ENCODE peak calls at places on chromosome 5, in four cellular contexts. A, F, I and K are unnamed samples.

GRCh38 chr5:137695651-137696428 is 40.0 kb downstream of the KLHL3 start:
- DNase-seq in A (peak; percentile 17), F (no peak), I (peak; percentile 7), K (no peak)

GRCh38 chr5:28374492-28374934 is 1336.1 kb upstream of the CDH9 start:
- DNase-seq in A (no peak), F (no peak), I (no peak), K (no peak)

GRCh38 chr5:53556001-53556400 is 4.4 kb upstream of the NDUFS4 start:
- DNase-seq in A (no peak), F (no peak), I (no peak), K (no peak)

GRCh38 chr5:2996687-2997086 is 245.2 kb upstream of the IRX2 start:
- DNase-seq in A (no peak), F (no peak), I (no peak), K (no peak)

GRCh38 chr5:84870369-84870768 is 485.7 kb upstream of the EDIL3 start:
- DNase-seq in A (no peak), F (no peak), I (no peak), K (no peak)

GRCh38 chr5:112735702-112736101 is 2.0 kb upstream of the APC start:
- DNase-seq in A (no peak), F (no peak), I (no peak), K (no peak)

GRCh38 chr5:151661968-151662732 is 24.6 kb downstream of the SPARC start:
- DNase-seq in A (no peak), F (no peak), I (no peak), K (no peak)

GRCh38 chr5:179802950-179803562 is 3.6 kb downstream of the MGAT4B start:
- DNase-seq in A (peak; percentile 50), F (no peak), I (no peak), K (no peak)

GRCh38 chr5:170563808-170564207 is 60.0 kb downstream of the KCNIP1 start:
- DNase-seq in A (no peak), F (no peak), I (no peak), K (no peak)

GRCh38 chr5:133471699-133472098 is 140.6 kb downstream of the FSTL4 start:
- DNase-seq in A (no peak), F (no peak), I (peak; percentile 20), K (no peak)

GRCh38 chr5:95631991-95632675 is 12.2 kb downstream of the GPR150 start:
- DNase-seq in A (no peak), F (peak; percentile 24), I (peak; percentile 62), K (no peak)

GRCh38 chr5:118857700-118858099 is 130.6 kb downstream of the DTWD2 start:
- DNase-seq in A (no peak), F (no peak), I (peak; percentile 41), K (no peak)

GRCh38 chr5:74660146-74660545 is 19.6 kb upstream of the ENC1 start:
- DNase-seq in A (no peak), F (no peak), I (no peak), K (no peak)

DNA sequence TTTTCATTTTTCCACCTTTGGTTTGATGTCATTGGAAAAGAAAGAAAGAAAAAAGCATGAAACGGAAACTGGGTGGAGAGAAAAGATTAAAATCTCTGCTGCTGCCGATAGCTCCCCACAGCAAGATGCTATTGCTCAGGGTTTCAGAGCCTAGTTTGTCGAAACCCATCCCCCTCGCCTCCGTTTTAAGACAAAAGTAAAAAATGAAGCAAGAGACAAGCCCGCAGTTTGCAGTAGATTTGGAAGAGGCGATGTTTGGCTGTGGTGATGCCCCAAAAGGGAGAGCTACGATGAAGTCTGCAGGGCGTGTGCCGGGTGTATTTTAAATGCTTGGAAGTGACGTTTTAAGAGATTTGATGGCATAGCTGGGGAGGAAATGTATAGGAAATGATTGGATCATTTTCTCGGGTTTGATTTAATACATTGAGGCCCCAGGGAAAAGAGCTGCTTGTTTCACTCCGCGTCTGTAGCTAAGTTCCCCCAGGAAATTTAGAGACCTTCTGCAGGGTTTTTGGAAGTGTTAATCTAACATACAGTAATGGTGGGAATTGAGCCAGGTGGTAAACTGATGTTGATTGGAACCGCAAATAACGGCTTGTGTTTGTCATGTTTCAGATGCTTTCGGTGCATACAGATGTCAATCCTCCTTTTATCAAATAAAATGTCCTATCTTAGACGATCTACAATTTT is 922 bp downstream of the NDFIP1 start:
- DNase-seq in A (no peak), F (no peak), I (peak; percentile 44), K (no peak)
- TF ChIP-seq ELF4 in A (no peak), F (no peak), I (no peak), K (no peak)

GRCh38 chr5:150428106-150428876 is 15.6 kb upstream of the CD74 start:
- DNase-seq in A (no peak), F (peak; percentile 83), I (peak; percentile 72), K (no peak)
- TF ChIP-seq SP1 in A (no peak), F (no peak), I (no peak), K (no peak)

GRCh38 chr5:139094154-139095131 is 103.7 kb downstream of the SIL1 start:
- DNase-seq in A (no peak), F (no peak), I (no peak), K (no peak)

GRCh38 chr5:139090566-139090965 is 107.6 kb downstream of the SIL1 start:
- DNase-seq in A (no peak), F (no peak), I (no peak), K (no peak)

GRCh38 chr5:139092741-139093140 is 105.4 kb downstream of the SIL1 start:
- DNase-seq in A (no peak), F (no peak), I (no peak), K (no peak)

GRCh38 chr5:139088024-139088423 is 110.1 kb downstream of the SIL1 start:
- DNase-seq in A (no peak), F (no peak), I (no peak), K (no peak)

DNA sequence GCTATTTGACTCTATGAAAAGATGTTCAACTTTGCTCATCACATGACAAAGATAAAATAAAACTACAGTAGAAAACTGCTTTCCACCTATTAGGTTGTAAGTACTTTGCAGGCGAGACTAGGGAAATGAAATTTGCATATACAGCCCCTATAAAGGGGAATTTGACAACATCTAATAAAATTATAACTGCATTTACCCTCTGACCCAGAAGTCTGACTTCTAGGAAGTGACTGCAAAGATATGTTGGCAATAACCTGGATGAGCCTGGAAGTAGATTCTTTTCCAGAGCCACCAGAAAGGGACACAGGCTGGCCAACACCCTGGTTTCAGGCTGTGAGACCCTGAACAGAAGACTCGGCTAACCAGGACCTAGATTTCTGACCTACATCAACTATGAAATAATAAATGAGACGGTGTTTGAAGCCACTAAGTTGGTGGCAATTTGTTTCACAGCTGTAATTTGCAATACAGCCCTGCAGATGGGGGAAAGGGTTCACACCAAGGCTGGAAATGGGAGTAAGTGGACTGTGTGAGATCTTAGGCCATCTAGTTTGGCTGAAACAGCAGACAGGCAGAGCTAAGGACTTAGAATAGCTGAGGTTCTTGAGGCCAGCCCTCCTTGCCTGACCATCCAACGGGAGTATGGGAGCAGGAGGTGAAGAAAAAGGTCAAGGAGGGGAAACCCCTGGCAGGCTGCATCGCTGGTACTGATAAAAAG is 106.6 kb downstream of the SIL1 start:
- DNase-seq in A (no peak), F (no peak), I (peak; percentile 28), K (no peak)
- TF ChIP-seq ELF4 in A (no peak), F (no peak), I (no peak), K (no peak)

GRCh38 chr5:78907255-78907886 is 77.7 kb downstream of the ARSB start:
- DNase-seq in A (no peak), F (no peak), I (peak; percentile 20), K (no peak)

GRCh38 chr5:78908173-78908901 is 76.8 kb downstream of the ARSB start:
- DNase-seq in A (peak; percentile 38), F (no peak), I (no peak), K (peak; percentile 76)

GRCh38 chr5:78903936-78904335 is 81.2 kb downstream of the ARSB start:
- DNase-seq in A (no peak), F (no peak), I (no peak), K (no peak)

GRCh38 chr5:78899922-78900362 is 85.2 kb downstream of the ARSB start:
- DNase-seq in A (peak; percentile 74), F (peak; percentile 58), I (peak; percentile 74), K (peak; percentile 55)

DNA sequence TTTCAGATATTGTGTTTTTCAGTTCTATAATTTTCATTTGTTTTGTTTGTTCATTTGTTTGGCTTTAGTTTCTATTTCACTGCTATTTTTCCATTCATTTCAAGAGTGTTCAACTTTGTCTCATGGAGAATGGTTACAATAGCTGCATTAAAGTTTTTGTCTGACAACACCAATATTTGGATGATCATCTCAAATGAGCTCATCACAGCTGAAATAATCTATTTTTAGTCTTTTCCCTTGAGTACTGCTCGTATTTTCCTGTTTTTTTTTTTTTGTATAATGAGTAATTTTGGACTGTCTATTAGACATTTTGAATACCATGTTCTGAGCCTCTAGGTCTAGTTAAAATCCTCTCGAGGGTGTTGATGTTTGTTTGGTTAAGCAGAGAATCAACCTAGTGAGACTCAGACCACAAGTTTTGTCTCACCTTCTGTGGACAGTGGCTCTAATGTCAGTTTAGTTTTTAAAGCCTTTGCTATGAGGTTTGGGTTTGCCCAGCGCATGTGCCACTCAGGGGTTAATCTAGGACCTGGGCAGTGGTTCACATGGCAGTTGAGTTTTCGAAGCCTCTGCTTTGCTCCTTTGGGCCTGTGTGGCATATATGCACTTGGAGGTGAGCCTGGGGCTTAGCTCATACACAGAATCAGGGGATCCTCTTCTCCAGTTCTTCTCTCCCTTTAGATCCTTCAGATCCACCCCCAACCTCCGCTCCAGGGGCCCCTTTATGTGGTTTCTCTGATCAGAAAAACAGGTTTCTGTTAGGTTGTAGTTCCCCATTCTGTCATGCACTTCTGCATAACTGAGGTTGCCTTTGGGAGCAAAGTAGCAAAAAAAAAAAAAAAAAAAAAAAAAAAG is 79.8 kb downstream of the ARSB start:
- DNase-seq in A (no peak), F (no peak), I (no peak), K (no peak)
- TF ChIP-seq SP1 in A (no peak), F (no peak), I (no peak), K (no peak)

DNA sequence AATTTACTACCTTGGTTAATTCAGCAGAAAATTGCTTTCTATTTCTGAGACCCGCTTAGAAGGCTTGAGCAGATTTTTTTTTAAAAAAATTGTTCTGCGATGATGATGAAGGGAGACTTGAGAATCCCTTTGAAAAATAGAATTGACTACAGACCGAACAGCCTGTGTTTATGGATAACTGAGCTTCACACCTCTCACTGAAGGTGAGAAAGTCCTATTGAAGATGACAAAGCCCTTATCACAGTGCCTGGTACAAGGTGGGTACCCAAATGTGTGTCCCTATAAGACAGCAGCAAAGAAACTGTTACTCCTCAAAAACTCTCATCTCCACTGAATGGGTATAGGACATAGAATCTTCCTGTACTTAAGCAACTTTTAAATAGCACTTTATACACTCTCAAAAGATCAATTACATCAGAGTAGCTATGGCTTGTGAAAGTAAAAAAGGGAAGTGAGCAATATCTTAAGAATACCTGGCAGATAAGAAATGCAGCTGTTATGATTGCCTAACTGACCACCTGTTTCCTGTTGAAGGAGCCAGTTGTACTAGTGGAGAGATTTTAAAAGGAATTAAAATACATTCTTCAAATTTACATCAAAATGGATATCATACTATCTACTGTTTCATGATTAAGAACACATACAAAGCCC is 419.7 kb downstream of the CHSY3 start:
- DNase-seq in A (no peak), F (no peak), I (no peak), K (no peak)
- TF ChIP-seq ELF4 in A (no peak), F (no peak), I (no peak), K (no peak)

DNA sequence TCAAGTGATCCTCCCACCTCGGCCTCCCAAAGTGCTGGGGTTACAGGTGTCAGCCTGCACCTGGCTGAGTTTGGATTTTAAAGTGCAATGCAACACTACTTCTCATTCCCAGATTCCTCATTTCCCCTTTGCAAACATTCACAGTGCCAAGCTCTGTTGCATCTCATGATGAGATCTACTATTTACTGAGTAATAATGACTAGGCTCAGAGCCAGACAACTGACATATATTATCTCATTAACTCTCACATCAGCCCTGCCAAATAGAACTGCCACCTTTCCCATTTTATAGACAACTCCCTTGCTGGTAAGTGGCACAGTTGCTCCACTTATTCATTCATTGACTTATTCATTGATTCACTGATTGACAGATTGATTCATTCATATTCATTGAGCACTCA is 7.0 kb downstream of the PDE6A start:
- DNase-seq in A (no peak), F (no peak), I (no peak), K (no peak)
- TF ChIP-seq SP1 in A (no peak), F (no peak), I (no peak), K (no peak)